ENCODE peak calls at places on chromosomes 12 and 14, in seven cellular contexts. R is SK-N-SH, U is A549, J is GM12878, O is HepG2, A is H1, K is K562. M is an unnamed sample.

GRCh38 chr12:111467092-111467861 is 61.6 kb downstream of the SH2B3 start:
- DNase-seq in R (no peak), U (no peak), J (no peak), O (peak), A (no peak), K (no peak), M (peak)

GRCh38 chr12:113325938-113326337 is 9.0 kb downstream of the SLC8B1 start:
- DNase-seq in R (no peak), U (no peak), J (no peak), O (no peak), A (no peak), K (no peak), M (peak)

GRCh38 chr14:31196839-31197477 is 10.6 kb downstream of the HECTD1 start:
- DNase-seq in R (no peak), U (no peak), J (no peak), O (no peak), A (no peak), K (no peak), M (no peak)

GRCh38 chr12:130418261-130418660 is 80.6 kb downstream of the PIWIL1 start:
- DNase-seq in R (no peak), U (no peak), J (no peak), O (no peak), A (no peak), K (no peak), M (no peak)

GRCh38 chr12:34595749-34596733 is 573.7 kb downstream of the ALG10 start:
- DNase-seq in R (no peak), U (no peak), J (no peak), O (no peak), A (no peak), K (no peak), M (no peak)

GRCh38 chr12:30181334-30181733 is 397.6 kb upstream of the TMTC1 start:
- DNase-seq in R (no peak), U (no peak), J (no peak), O (no peak), A (no peak), K (no peak), M (no peak)

GRCh38 chr14:68748691-68749090 is 44.2 kb downstream of the ZFP36L1 start:
- DNase-seq in R (no peak), U (no peak), J (no peak), O (no peak), A (no peak), K (no peak), M (no peak)

GRCh38 chr12:2402180-2402579 is 349.4 kb downstream of the CACNA1C start:
- DNase-seq in R (peak), U (no peak), J (no peak), O (no peak), A (no peak), K (no peak), M (no peak)

GRCh38 chr12:104930388-104931326 is 27.4 kb downstream of the SLC41A2 start:
- DNase-seq in R (no peak), U (no peak), J (peak), O (peak), A (no peak), K (no peak), M (peak)

GRCh38 chr12:67540920-67541624 is 107.5 kb upstream of the DYRK2 start:
- DNase-seq in R (no peak), U (no peak), J (peak), O (no peak), A (no peak), K (no peak), M (peak)

GRCh38 chr14:39368261-39368959 is 63.8 kb downstream of the FBXO33 start:
- DNase-seq in R (peak), U (peak), J (no peak), O (peak), A (peak), K (peak), M (peak)

GRCh38 chr14:105102361-105102760 is 37.1 kb upstream of the GPR132 start:
- DNase-seq in R (no peak), U (no peak), J (no peak), O (no peak), A (no peak), K (no peak), M (no peak)

GRCh38 chr12:8917751-8918150 is 3.4 kb downstream of the PHC1 start:
- DNase-seq in R (no peak), U (no peak), J (no peak), O (no peak), A (no peak), K (no peak), M (peak)

GRCh38 chr14:72739446-72740405 is 154.2 kb downstream of the DPF3 start:
- DNase-seq in R (no peak), U (no peak), J (no peak), O (no peak), A (no peak), K (no peak), M (no peak)

GRCh38 chr12:22684526-22685118 is 59.7 kb downstream of the ETNK1 start:
- DNase-seq in R (peak), U (no peak), J (peak), O (peak), A (no peak), K (no peak), M (peak)

GRCh38 chr12:53381739-53382630 is 2.0 kb downstream of the SP1 start:
- DNase-seq in R (no peak), U (no peak), J (peak), O (peak), A (no peak), K (peak), M (peak)

GRCh38 chr14:76720382-76720813 is 40.9 kb upstream of the VASH1 start:
- DNase-seq in R (peak), U (no peak), J (peak), O (peak), A (no peak), K (peak), M (peak)

GRCh38 chr12:115984607-115985006 is 292.9 kb downstream of the MED13L start:
- DNase-seq in R (peak), U (no peak), J (no peak), O (no peak), A (no peak), K (no peak), M (no peak)

GRCh38 chr14:76924363-76925151 is 98.3 kb downstream of the LRRC74A start:
- DNase-seq in R (peak), U (no peak), J (no peak), O (peak), A (peak), K (no peak), M (no peak)

GRCh38 chr14:93430319-93430801 is 379 bp upstream of the UNC79 start:
- DNase-seq in R (peak), U (no peak), J (no peak), O (no peak), A (peak), K (no peak), M (no peak)

GRCh38 chr14:96280104-96280503 is 24.1 kb downstream of the BDKRB1 start:
- DNase-seq in R (no peak), U (no peak), J (no peak), O (no peak), A (no peak), K (no peak), M (no peak)

GRCh38 chr12:3150820-3151590 is 73.8 kb downstream of the TSPAN9 start:
- DNase-seq in R (peak), U (no peak), J (no peak), O (no peak), A (no peak), K (no peak), M (peak)

GRCh38 chr14:81710232-81710845 is 176.7 kb upstream of the SEL1L start:
- DNase-seq in R (peak), U (peak), J (peak), O (peak), A (no peak), K (peak), M (peak)

GRCh38 chr14:64612021-64612380 is 62.2 kb downstream of the PPP1R36 start:
- DNase-seq in R (no peak), U (peak), J (no peak), O (no peak), A (no peak), K (no peak), M (peak)

GRCh38 chr14:99769799-99770198 is 23.4 kb upstream of the EML1 start:
- DNase-seq in R (no peak), U (no peak), J (no peak), O (no peak), A (no peak), K (no peak), M (no peak)
- TF ChIP-seq RFX5 in R (no peak), U (no peak), J (no peak), O (no peak), A (no peak), K (no peak), M (no peak)

GRCh38 chr12:57543666-57544065 is 3.3 kb downstream of the DCTN2 start:
- DNase-seq in R (no peak), U (no peak), J (no peak), O (no peak), A (no peak), K (no peak), M (peak)

GRCh38 chr12:57548488-57548887 is 1.4 kb upstream of the KIF5A start:
- DNase-seq in R (no peak), U (no peak), J (no peak), O (no peak), A (no peak), K (no peak), M (no peak)

GRCh38 chr12:57547366-57548315 is 649 bp upstream of the DCTN2 start:
- DNase-seq in R (no peak), U (no peak), J (no peak), O (no peak), A (no peak), K (no peak), M (no peak)

GRCh38 chr12:57546438-57547365 is at the start of gene DCTN2:
- DNase-seq in R (peak), U (peak), J (peak), O (peak), A (peak), K (peak), M (peak)

GRCh38 chr12:57545809-57546437 is 1.1 kb downstream of the DCTN2 start:
- DNase-seq in R (no peak), U (no peak), J (no peak), O (peak), A (no peak), K (peak), M (peak)
- TF ChIP-seq RFX5 in R (no peak), U (no peak), J (no peak), O (no peak), A (no peak), K (no peak), M (no peak)

GRCh38 chr14:34583525-34583924 is 44.0 kb upstream of the EAPP start:
- DNase-seq in R (no peak), U (no peak), J (no peak), O (no peak), A (no peak), K (no peak), M (no peak)
- TF ChIP-seq RFX5 in R (no peak), U (no peak), J (no peak), O (no peak), A (no peak), K (no peak), M (no peak)

DNA sequence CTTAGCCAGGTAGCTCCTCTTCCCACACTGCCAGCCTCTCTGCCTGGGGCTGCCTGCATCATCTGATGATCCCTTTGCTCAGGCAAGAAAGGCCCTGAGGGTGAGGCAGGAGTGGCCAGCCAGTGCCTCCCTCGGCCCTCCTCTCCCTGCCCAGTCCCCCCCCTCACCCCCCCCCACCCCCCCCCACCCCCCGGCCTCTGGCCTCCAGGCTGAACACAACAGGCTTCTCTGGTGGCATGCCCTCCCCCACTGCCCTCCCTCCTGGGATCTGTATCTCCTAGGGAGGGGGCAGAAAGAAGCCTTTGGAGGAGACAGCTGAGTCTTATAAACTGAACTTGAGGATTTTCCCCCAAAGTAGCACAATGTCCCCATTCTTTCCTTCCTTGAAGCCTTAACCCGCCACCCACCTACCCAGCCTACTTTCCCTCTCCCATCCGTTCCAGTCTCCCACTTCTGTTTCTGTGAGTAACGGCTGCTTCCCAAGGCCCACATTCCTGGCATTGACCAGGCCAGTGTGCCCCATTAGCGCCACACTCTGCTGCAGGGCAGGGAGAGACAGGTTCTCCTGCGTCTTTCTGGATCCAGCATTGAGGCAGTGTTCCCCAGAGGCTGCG is 82.0 kb downstream of the B4GALNT3 start:
- DNase-seq in R (peak), U (no peak), J (no peak), O (no peak), A (no peak), K (no peak), M (no peak)
- TF ChIP-seq RFX5 in R (no peak), U (no peak), J (no peak), O (no peak), A (no peak), K (no peak), M (no peak)

GRCh38 chr14:26281280-26281998 is 316.4 kb downstream of the NOVA1 start:
- DNase-seq in R (no peak), U (peak), J (no peak), O (peak), A (no peak), K (peak), M (peak)

GRCh38 chr14:26282578-26282977 is 315.3 kb downstream of the NOVA1 start:
- DNase-seq in R (no peak), U (no peak), J (no peak), O (no peak), A (no peak), K (no peak), M (no peak)

GRCh38 chr14:26276757-26277156 is 321.1 kb downstream of the NOVA1 start:
- DNase-seq in R (no peak), U (no peak), J (no peak), O (no peak), A (no peak), K (no peak), M (no peak)
- TF ChIP-seq RFX5 in R (no peak), U (no peak), J (no peak), O (no peak), A (no peak), K (no peak), M (no peak)

GRCh38 chr12:14998941-14999340 is 26.1 kb downstream of the PDE6H start:
- DNase-seq in R (no peak), U (no peak), J (no peak), O (no peak), A (no peak), K (no peak), M (no peak)

GRCh38 chr12:15004401-15004800 is 31.6 kb downstream of the PDE6H start:
- DNase-seq in R (no peak), U (no peak), J (no peak), O (no peak), A (no peak), K (no peak), M (no peak)

GRCh38 chr12:15000575-15000974 is 27.7 kb downstream of the PDE6H start:
- DNase-seq in R (no peak), U (no peak), J (no peak), O (no peak), A (no peak), K (no peak), M (no peak)

GRCh38 chr12:14999421-15000047 is 26.7 kb downstream of the PDE6H start:
- DNase-seq in R (no peak), U (no peak), J (no peak), O (no peak), A (no peak), K (no peak), M (no peak)

GRCh38 chr12:15001733-15002471 is 29.1 kb downstream of the PDE6H start:
- DNase-seq in R (no peak), U (no peak), J (no peak), O (peak), A (peak), K (no peak), M (peak)
- TF ChIP-seq RFX5 in R (no peak), U (no peak), J (no peak), O (no peak), A (no peak), K (no peak), M (no peak)

DNA sequence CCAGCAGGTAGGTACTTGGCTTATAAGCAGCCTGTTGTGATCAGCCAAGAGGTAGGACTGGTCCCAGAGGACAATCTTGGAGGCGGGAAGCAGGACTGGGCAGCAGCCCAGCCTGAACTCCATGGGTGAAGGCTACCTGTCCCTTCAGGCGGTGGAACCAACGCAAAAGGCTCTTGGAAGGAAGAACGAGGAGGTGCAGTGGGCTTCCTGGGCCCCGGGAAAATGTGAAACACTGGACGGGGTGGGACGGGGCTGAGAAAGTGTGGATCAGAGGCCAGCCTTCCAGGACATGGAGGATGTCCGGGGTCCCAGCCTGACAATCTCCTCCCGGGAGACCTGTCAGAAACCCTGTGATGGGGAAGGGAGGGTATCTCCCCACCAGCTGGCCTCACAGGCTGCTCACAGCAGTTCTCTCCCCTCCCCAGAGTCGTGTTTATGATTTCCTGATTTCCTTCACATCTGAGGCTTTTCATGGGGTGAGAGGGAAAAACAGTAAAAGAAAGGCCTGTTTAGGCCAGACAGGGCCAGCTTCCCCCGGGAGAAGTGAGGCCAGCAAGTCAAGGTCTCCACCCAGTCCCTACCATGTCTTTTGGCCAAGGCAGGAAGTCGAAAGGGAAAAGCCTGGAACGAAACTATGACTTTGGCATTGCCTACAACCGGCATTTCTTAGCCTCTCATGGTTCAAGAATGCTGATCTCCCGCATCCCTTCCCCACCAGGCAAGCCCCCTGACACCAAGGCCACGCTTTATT is 11.3 kb downstream of the CMKLR1 start:
- DNase-seq in R (no peak), U (no peak), J (no peak), O (no peak), A (no peak), K (no peak), M (no peak)
- TF ChIP-seq RFX5 in R (no peak), U (no peak), J (no peak), O (no peak), A (no peak), K (no peak), M (no peak)

GRCh38 chr12:102174117-102174516 is 23.5 kb downstream of the PMCH start:
- DNase-seq in R (no peak), U (no peak), J (no peak), O (no peak), A (no peak), K (no peak), M (no peak)

GRCh38 chr12:102167821-102168605 is 29.6 kb downstream of the PMCH start:
- DNase-seq in R (no peak), U (no peak), J (peak), O (no peak), A (no peak), K (no peak), M (peak)

GRCh38 chr12:102172436-102172835 is 25.2 kb downstream of the PMCH start:
- DNase-seq in R (no peak), U (no peak), J (no peak), O (no peak), A (no peak), K (no peak), M (peak)

GRCh38 chr12:102171951-102172350 is 25.7 kb downstream of the PMCH start:
- DNase-seq in R (no peak), U (no peak), J (no peak), O (no peak), A (no peak), K (no peak), M (peak)

GRCh38 chr12:102169922-102170698 is 27.5 kb downstream of the PMCH start:
- DNase-seq in R (peak), U (no peak), J (no peak), O (peak), A (no peak), K (peak), M (peak)
- TF ChIP-seq RFX5 in R (no peak), U (no peak), J (no peak), O (no peak), A (no peak), K (no peak), M (no peak)

GRCh38 chr14:99244960-99245340 is 27.0 kb downstream of the BCL11B start:
- DNase-seq in R (no peak), U (no peak), J (no peak), O (no peak), A (no peak), K (no peak), M (no peak)

GRCh38 chr14:99245541-99246511 is 26.2 kb downstream of the BCL11B start:
- DNase-seq in R (no peak), U (no peak), J (no peak), O (no peak), A (no peak), K (no peak), M (no peak)

GRCh38 chr14:99242816-99243795 is 28.9 kb downstream of the BCL11B start:
- DNase-seq in R (no peak), U (no peak), J (no peak), O (no peak), A (no peak), K (no peak), M (no peak)

GRCh38 chr14:99246536-99247083 is 25.4 kb downstream of the BCL11B start:
- DNase-seq in R (no peak), U (no peak), J (no peak), O (no peak), A (no peak), K (no peak), M (no peak)

DNA sequence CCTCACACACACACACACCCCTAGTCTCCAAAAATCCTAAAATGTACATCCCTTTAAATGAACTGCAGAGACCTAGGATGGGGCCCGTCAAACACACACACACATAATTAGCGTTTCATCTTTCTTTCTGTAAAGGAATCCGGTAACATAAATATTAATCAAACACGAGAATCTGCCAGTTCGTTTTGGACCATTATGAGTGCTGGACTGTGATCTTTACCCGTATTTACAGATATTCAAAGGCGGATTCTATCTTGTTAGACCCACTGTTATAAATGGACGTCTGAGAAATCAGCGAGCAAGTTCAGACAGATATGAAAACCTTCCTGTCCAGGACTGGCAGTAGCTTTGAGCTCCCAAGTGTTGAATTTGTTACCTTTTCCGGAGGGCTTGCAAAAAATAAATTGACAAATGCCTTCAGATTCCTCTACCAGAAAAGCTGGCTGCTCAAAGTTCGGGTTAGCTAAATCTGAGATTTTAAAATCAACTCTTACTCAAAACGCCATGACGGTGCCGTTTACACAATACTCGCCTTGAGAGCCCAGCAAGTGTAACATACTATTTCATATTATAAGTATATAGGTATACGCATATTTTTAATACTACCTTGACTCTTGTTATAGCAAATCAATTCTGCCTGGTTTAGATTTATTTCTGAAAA is 27.6 kb downstream of the BCL11B start:
- DNase-seq in R (no peak), U (no peak), J (no peak), O (no peak), A (no peak), K (no peak), M (no peak)
- TF ChIP-seq RFX5 in R (no peak), U (no peak), J (no peak), O (no peak), A (no peak), K (no peak), M (no peak)

GRCh38 chr12:4506430-4506829 is 32.3 kb upstream of the RAD51AP1 start:
- DNase-seq in R (no peak), U (no peak), J (no peak), O (peak), A (no peak), K (no peak), M (no peak)

GRCh38 chr12:4505381-4505986 is 33.2 kb upstream of the RAD51AP1 start:
- DNase-seq in R (no peak), U (no peak), J (no peak), O (no peak), A (no peak), K (no peak), M (peak)

GRCh38 chr12:4506870-4507269 is 31.8 kb upstream of the RAD51AP1 start:
- DNase-seq in R (no peak), U (no peak), J (peak), O (no peak), A (no peak), K (no peak), M (peak)
- TF ChIP-seq RFX5 in R (no peak), U (no peak), J (no peak), O (no peak), A (no peak), K (no peak), M (no peak)

M was measured in IMR-90.